ENCODE peak calls at places on chromosomes 5 and 9, in four cellular contexts. S is AG04449; D is effector memory CD4-positive, alpha-beta T cell; X is activated CD4-positive, alpha-beta T cell treated with anti-CD3 and anti-CD28 coated beads, Interleukin-2, amount 50 U/mL, for 48 hours. W is an unnamed sample.

GRCh38 chr5:41925555-41925946 is 470 bp downstream of the FBXO4 start:
- DNase-seq in X (peak; percentile 50), D (no peak), S (no peak), W (no peak)

GRCh38 chr5:107916731-107917725 is 246.3 kb upstream of the EFNA5 start:
- DNase-seq in X (no peak), S (no peak), D (no peak), W (no peak)

GRCh38 chr5:145718956-145719355 is 116.2 kb downstream of the PRELID2 start:
- DNase-seq in X (no peak), S (peak; percentile 14), D (no peak), W (no peak)

GRCh38 chr9:137311971-137312851 is 10.1 kb upstream of the NRARP start:
- DNase-seq in S (no peak), D (no peak), X (no peak), W (no peak)

GRCh38 chr5:17217421-17218352 is at the start of gene BASP1:
- DNase-seq in X (peak; percentile 12), D (no peak), S (no peak), W (no peak)

GRCh38 chr5:1016476-1016875 is 7.9 kb downstream of the NKD2 start:
- DNase-seq in D (no peak), X (no peak), S (no peak), W (no peak)

GRCh38 chr5:148949871-148950863 is 112.7 kb downstream of the SH3TC2 start:
- DNase-seq in X (no peak), D (no peak), S (no peak), W (no peak)

GRCh38 chr5:98938459-98938858 is 9.7 kb upstream of the CHD1 start:
- DNase-seq in D (no peak), X (no peak), S (no peak), W (no peak)

GRCh38 chr9:95264954-95265615 is 52.4 kb downstream of the FANCC start:
- DNase-seq in S (no peak), X (no peak), D (no peak), W (no peak)

GRCh38 chr5:174751154-174751990 is 27.0 kb downstream of the MSX2 start:
- DNase-seq in S (no peak), D (no peak), X (no peak), W (no peak)

GRCh38 chr5:138981606-138982005 is 106.5 kb upstream of the LRRTM2 start:
- DNase-seq in X (peak; percentile 16), S (no peak), D (no peak), W (no peak)

GRCh38 chr5:25128606-25129005 is 483.8 kb upstream of the CDH10 start:
- DNase-seq in S (no peak), D (no peak), X (no peak), W (no peak)

GRCh38 chr5:102107865-102108264 is 188.2 kb downstream of the SLCO4C1 start:
- DNase-seq in S (no peak), D (no peak), X (no peak), W (no peak)

GRCh38 chr5:129904667-129905466 is 602 bp downstream of the CHSY3 start:
- DNase-seq in S (no peak), X (no peak), D (no peak), W (no peak)

GRCh38 chr9:125494555-125494920 is 212.5 kb downstream of the MAPKAP1 start:
- DNase-seq in D (no peak), S (peak; percentile 40), X (no peak), W (no peak)

GRCh38 chr9:73613092-73613701 is 461.5 kb downstream of the ANXA1 start:
- DNase-seq in S (no peak), D (no peak), X (no peak), W (no peak)

GRCh38 chr5:10461904-10462542 is 20.3 kb downstream of the ROPN1L start:
- DNase-seq in S (no peak), X (no peak), D (no peak), W (no peak)

GRCh38 chr9:131390990-131391389 is 2.9 kb upstream of the PRRC2B start:
- DNase-seq in X (no peak), D (no peak), S (no peak), W (no peak)

GRCh38 chr5:177133119-177133844 is at the start of gene NSD1:
- DNase-seq in X (peak; percentile 92), D (peak; percentile 81), S (no peak), W (peak; percentile 57)

GRCh38 chr9:33903157-33903780 is 86.3 kb downstream of the UBE2R2 start:
- DNase-seq in S (no peak), D (no peak), X (no peak), W (no peak)